ENCODE peak calls at places on chromosomes 6 and 20, in five cellular contexts. One of them, this sample, is unnamed.

GRCh38 chr20:39568090-39568489 is 605.9 kb downstream of the DHX35 start:
- DNase-seq in activated CD4-positive, CD25-positive, alpha-beta regulatory T cell: no peak
- DNase-seq in adrenal gland: no peak
- DNase-seq in HFF-Myc: no peak
- DNase-seq in amygdala: no peak
- DNase-seq in this sample: no peak

GRCh38 chr20:23397961-23398360 is 23.3 kb downstream of the NAPB start:
- DNase-seq in activated CD4-positive, CD25-positive, alpha-beta regulatory T cell: no peak
- DNase-seq in adrenal gland: no peak
- DNase-seq in HFF-Myc: no peak
- DNase-seq in amygdala: no peak
- DNase-seq in this sample: peak; percentile 11

GRCh38 chr20:49656304-49656703 is 57.4 kb downstream of the B4GALT5 start:
- DNase-seq in activated CD4-positive, CD25-positive, alpha-beta regulatory T cell: no peak
- DNase-seq in adrenal gland: no peak
- DNase-seq in HFF-Myc: no peak
- DNase-seq in amygdala: no peak
- DNase-seq in this sample: no peak

GRCh38 chr20:23451956-23452487 is 654 bp downstream of the CST11 start:
- DNase-seq in activated CD4-positive, CD25-positive, alpha-beta regulatory T cell: no peak
- DNase-seq in adrenal gland: no peak
- DNase-seq in HFF-Myc: no peak
- DNase-seq in amygdala: no peak
- DNase-seq in this sample: no peak

GRCh38 chr6:113588646-113589045 is 268.5 kb upstream of the MARCKS start:
- DNase-seq in activated CD4-positive, CD25-positive, alpha-beta regulatory T cell: no peak
- DNase-seq in adrenal gland: no peak
- DNase-seq in HFF-Myc: no peak
- DNase-seq in amygdala: no peak
- DNase-seq in this sample: no peak

GRCh38 chr6:170087946-170088348 is 202.9 kb downstream of the DLL1 start:
- DNase-seq in activated CD4-positive, CD25-positive, alpha-beta regulatory T cell: peak; percentile 29
- DNase-seq in adrenal gland: peak; percentile 23
- DNase-seq in HFF-Myc: no peak
- DNase-seq in amygdala: no peak
- DNase-seq in this sample: no peak

GRCh38 chr6:44868335-44868668 is 459.8 kb upstream of the RUNX2 start:
- DNase-seq in activated CD4-positive, CD25-positive, alpha-beta regulatory T cell: no peak
- DNase-seq in adrenal gland: no peak
- DNase-seq in HFF-Myc: no peak
- DNase-seq in amygdala: no peak
- DNase-seq in this sample: no peak

GRCh38 chr20:59748555-59749292 is 144.4 kb downstream of the PHACTR3 start:
- DNase-seq in activated CD4-positive, CD25-positive, alpha-beta regulatory T cell: no peak
- DNase-seq in adrenal gland: peak; percentile 35
- DNase-seq in HFF-Myc: no peak
- DNase-seq in amygdala: no peak
- DNase-seq in this sample: no peak

GRCh38 chr6:113306552-113307145 is 550.5 kb upstream of the MARCKS start:
- DNase-seq in activated CD4-positive, CD25-positive, alpha-beta regulatory T cell: no peak
- DNase-seq in adrenal gland: peak; percentile 61
- DNase-seq in HFF-Myc: no peak
- DNase-seq in amygdala: no peak
- DNase-seq in this sample: no peak

GRCh38 chr6:13368079-13368478 is 39.7 kb upstream of the TBC1D7 start:
- DNase-seq in activated CD4-positive, CD25-positive, alpha-beta regulatory T cell: no peak
- DNase-seq in adrenal gland: no peak
- DNase-seq in HFF-Myc: no peak
- DNase-seq in amygdala: no peak
- DNase-seq in this sample: no peak

GRCh38 chr20:33482581-33482980 is 7.3 kb upstream of the CBFA2T2 start:
- DNase-seq in activated CD4-positive, CD25-positive, alpha-beta regulatory T cell: no peak
- DNase-seq in adrenal gland: no peak
- DNase-seq in HFF-Myc: no peak
- DNase-seq in amygdala: no peak
- DNase-seq in this sample: no peak

GRCh38 chr20:62134735-62135231 is 8.4 kb downstream of the PSMA7 start:
- DNase-seq in activated CD4-positive, CD25-positive, alpha-beta regulatory T cell: no peak
- DNase-seq in adrenal gland: peak; percentile 89
- DNase-seq in HFF-Myc: no peak
- DNase-seq in amygdala: no peak
- DNase-seq in this sample: no peak

GRCh38 chr6:163951990-163952389 is 537.5 kb downstream of the QKI start:
- DNase-seq in activated CD4-positive, CD25-positive, alpha-beta regulatory T cell: no peak
- DNase-seq in adrenal gland: no peak
- DNase-seq in HFF-Myc: no peak
- DNase-seq in amygdala: no peak
- DNase-seq in this sample: no peak

GRCh38 chr6:46963039-46963438 is 41.3 kb upstream of the ADGRF5 start:
- DNase-seq in activated CD4-positive, CD25-positive, alpha-beta regulatory T cell: no peak
- DNase-seq in adrenal gland: no peak
- DNase-seq in HFF-Myc: no peak
- DNase-seq in amygdala: no peak
- DNase-seq in this sample: no peak

GRCh38 chr20:258963-259362 is 1.4 kb downstream of the DEFB132 start:
- DNase-seq in activated CD4-positive, CD25-positive, alpha-beta regulatory T cell: no peak
- DNase-seq in adrenal gland: no peak
- DNase-seq in HFF-Myc: no peak
- DNase-seq in amygdala: no peak
- DNase-seq in this sample: no peak

GRCh38 chr6:28235912-28236452 is 10.9 kb downstream of the ZSCAN9 start:
- DNase-seq in activated CD4-positive, CD25-positive, alpha-beta regulatory T cell: no peak
- DNase-seq in adrenal gland: no peak
- DNase-seq in HFF-Myc: no peak
- DNase-seq in amygdala: no peak
- DNase-seq in this sample: no peak

GRCh38 chr20:17882065-17882833 is 86.3 kb downstream of the SNX5 start:
- DNase-seq in activated CD4-positive, CD25-positive, alpha-beta regulatory T cell: no peak
- DNase-seq in adrenal gland: no peak
- DNase-seq in HFF-Myc: no peak
- DNase-seq in amygdala: no peak
- DNase-seq in this sample: no peak

GRCh38 chr6:138088307-138088744 is 18.9 kb downstream of the PERP start:
- DNase-seq in activated CD4-positive, CD25-positive, alpha-beta regulatory T cell: no peak
- DNase-seq in adrenal gland: peak; percentile 29
- DNase-seq in HFF-Myc: peak; percentile 53
- DNase-seq in amygdala: no peak
- DNase-seq in this sample: peak; percentile 87

GRCh38 chr6:99151634-99152344 is 197.7 kb downstream of the FAXC start:
- DNase-seq in activated CD4-positive, CD25-positive, alpha-beta regulatory T cell: no peak
- DNase-seq in adrenal gland: peak; percentile 41
- DNase-seq in HFF-Myc: peak; percentile 11
- DNase-seq in amygdala: no peak
- DNase-seq in this sample: peak; percentile 3

GRCh38 chr6:116022841-116023380 is 37.8 kb downstream of the FRK start:
- DNase-seq in activated CD4-positive, CD25-positive, alpha-beta regulatory T cell: no peak
- DNase-seq in adrenal gland: no peak
- DNase-seq in HFF-Myc: no peak
- DNase-seq in amygdala: no peak
- DNase-seq in this sample: no peak

GRCh38 chr6:113048741-113049140 is 701.6 kb downstream of the RFPL4B start:
- DNase-seq in activated CD4-positive, CD25-positive, alpha-beta regulatory T cell: no peak
- DNase-seq in adrenal gland: no peak
- DNase-seq in HFF-Myc: no peak
- DNase-seq in amygdala: no peak
- DNase-seq in this sample: no peak

GRCh38 chr6:129029778-129030177 is 146.8 kb downstream of the LAMA2 start:
- DNase-seq in activated CD4-positive, CD25-positive, alpha-beta regulatory T cell: no peak
- DNase-seq in adrenal gland: no peak
- DNase-seq in HFF-Myc: no peak
- DNase-seq in amygdala: no peak
- DNase-seq in this sample: no peak

GRCh38 chr6:169620171-169621125 is 81.4 kb downstream of the WDR27 start:
- DNase-seq in activated CD4-positive, CD25-positive, alpha-beta regulatory T cell: no peak
- DNase-seq in adrenal gland: no peak
- DNase-seq in HFF-Myc: no peak
- DNase-seq in amygdala: no peak
- DNase-seq in this sample: peak; percentile 47

GRCh38 chr6:84123186-84123585 is 89.6 kb downstream of the MRAP2 start:
- DNase-seq in activated CD4-positive, CD25-positive, alpha-beta regulatory T cell: no peak
- DNase-seq in adrenal gland: no peak
- DNase-seq in HFF-Myc: no peak
- DNase-seq in amygdala: no peak
- DNase-seq in this sample: no peak

GRCh38 chr6:167295495-167296292 is 4.6 kb downstream of the UNC93A start:
- DNase-seq in activated CD4-positive, CD25-positive, alpha-beta regulatory T cell: no peak
- DNase-seq in adrenal gland: no peak
- DNase-seq in HFF-Myc: no peak
- DNase-seq in amygdala: no peak
- DNase-seq in this sample: no peak

GRCh38 chr20:297098-297924 is at the start of gene ZCCHC3:
- DNase-seq in activated CD4-positive, CD25-positive, alpha-beta regulatory T cell: peak; percentile 73
- DNase-seq in adrenal gland: peak; percentile 94
- DNase-seq in HFF-Myc: peak; percentile 61
- DNase-seq in amygdala: peak; percentile 41
- DNase-seq in this sample: peak; percentile 93

GRCh38 chr6:164396071-164397047 is 913.0 kb downstream of the C6orf118 start:
- DNase-seq in activated CD4-positive, CD25-positive, alpha-beta regulatory T cell: no peak
- DNase-seq in adrenal gland: no peak
- DNase-seq in HFF-Myc: no peak
- DNase-seq in amygdala: peak; percentile 16
- DNase-seq in this sample: no peak

This sample was measured in AG04450.